ENCODE peak calls at places on chromosomes 11 and 22, in ten cellular contexts. V is Panc1; Z is fibroblast of pulmonary artery; N is HCT116; R is heart right ventricle; X is CD8-positive, alpha-beta T cell; C is A549; G is body of pancreas; F is CD4-positive, CD25-positive, alpha-beta regulatory T cell; L is lung. Y is an unnamed sample.
A peak's percentile ranks its signal among the peaks of the same experiment; 100 is the strongest.

GRCh38 chr22:37193629-37194191 is 5.7 kb upstream of the C1QTNF6 start:
- DNase-seq in V (no peak), Z (peak; percentile 67), N (no peak), R (no peak), X (peak; percentile 40), C (peak; percentile 83), G (no peak), F (peak; percentile 81), L (no peak), Y (no peak)

GRCh38 chr11:68411501-68411991 is 49.0 kb upstream of the PPP6R3 start:
- DNase-seq in V (no peak), Z (no peak), N (no peak), R (no peak), X (no peak), C (no peak), G (no peak), F (no peak), L (no peak), Y (no peak)

GRCh38 chr11:83349371-83349770 is 63.2 kb upstream of the CCDC90B start:
- DNase-seq in V (no peak), Z (no peak), N (no peak), R (no peak), X (no peak), C (no peak), G (no peak), F (no peak), L (no peak), Y (no peak)

GRCh38 chr11:36053901-36054300 is 110.0 kb downstream of the LDLRAD3 start:
- DNase-seq in V (no peak), Z (peak; percentile 89), N (no peak), R (no peak), X (no peak), C (no peak), G (no peak), F (no peak), L (no peak), Y (no peak)

GRCh38 chr11:73345481-73346147 is 30.6 kb upstream of the RELT start:
- DNase-seq in V (no peak), Z (no peak), N (no peak), R (no peak), X (no peak), C (no peak), G (no peak), F (no peak), L (no peak), Y (no peak)

GRCh38 chr11:69249641-69250502 is 44.1 kb upstream of the MYEOV start:
- DNase-seq in V (no peak), Z (peak; percentile 39), N (no peak), R (no peak), X (no peak), C (no peak), G (no peak), F (no peak), L (peak; percentile 70), Y (peak; percentile 64)

GRCh38 chr11:20002312-20003216 is 157.7 kb downstream of the DBX1 start:
- DNase-seq in V (no peak), Z (no peak), N (no peak), R (no peak), X (no peak), C (peak; percentile 75), G (peak; percentile 36), F (no peak), L (no peak), Y (peak; percentile 84)

GRCh38 chr11:120128392-120129172 is 9.3 kb downstream of the TRIM29 start:
- DNase-seq in V (no peak), Z (peak; percentile 12), N (no peak), R (no peak), X (no peak), C (peak; percentile 60), G (no peak), F (no peak), L (no peak), Y (peak; percentile 60)

GRCh38 chr11:31383116-31383515 is 13.5 kb downstream of the DNAJC24 start:
- DNase-seq in V (no peak), Z (no peak), N (no peak), R (no peak), X (no peak), C (no peak), G (no peak), F (no peak), L (no peak), Y (no peak)

GRCh38 chr22:29224121-29224858 is 18.6 kb downstream of the EMID1 start:
- DNase-seq in V (no peak), Z (no peak), N (no peak), R (no peak), X (no peak), C (no peak), G (no peak), F (no peak), L (no peak), Y (no peak)

GRCh38 chr11:70040869-70041501 is 37.1 kb upstream of the ANO1 start:
- DNase-seq in V (no peak), Z (no peak), N (no peak), R (no peak), X (no peak), C (no peak), G (no peak), F (no peak), L (no peak), Y (no peak)

GRCh38 chr22:39663751-39664150 is 93.2 kb downstream of the CACNA1I start:
- DNase-seq in V (no peak), Z (no peak), N (no peak), R (no peak), X (no peak), C (peak; percentile 8), G (no peak), F (no peak), L (no peak), Y (no peak)
- H3K4me3 ChIP-seq in V (no peak overlapping the region), Z (no peak overlapping the region), N (no peak overlapping the region), R (no peak overlapping the region), X (no peak overlapping the region), C (no peak overlapping the region), G (no peak overlapping the region), F (no peak overlapping the region), L (no peak overlapping the region), Y (no peak overlapping the region)

DNA sequence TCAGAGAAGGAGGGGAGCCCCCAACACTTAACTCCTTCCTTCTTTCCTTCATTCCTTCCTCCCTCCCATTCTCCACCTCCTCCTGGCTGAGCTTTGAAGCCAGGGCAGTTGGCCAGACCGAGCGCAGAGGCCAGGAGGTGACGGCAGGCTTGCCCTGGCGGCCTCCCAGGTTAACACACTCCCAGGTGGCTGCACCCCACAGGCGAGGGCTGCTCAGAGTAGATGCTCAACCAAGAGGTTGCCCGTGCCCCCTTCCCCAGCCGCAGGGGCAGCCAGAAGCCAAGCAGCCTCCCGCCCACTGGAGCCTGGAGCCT is 6.3 kb upstream of the CDKN1C start:
- DNase-seq in V (no peak), Z (no peak), N (no peak), R (peak; percentile 56), X (no peak), C (no peak), G (peak; percentile 83), F (no peak), L (peak; percentile 48), Y (peak; percentile 67)
- H3K4me3 ChIP-seq in V (peak overlapping the region; percentile 37), Z (no peak overlapping the region), N (peak overlapping the region; percentile 50), R (peak overlapping the region; percentile 62), X (peak overlapping the region; percentile 48), C (peak overlapping the region; percentile 42), G (no peak overlapping the region), F (no peak overlapping the region), L (no peak overlapping the region), Y (no peak overlapping the region)

GRCh38 chr22:24423519-24424000 is 3.8 kb upstream of the ADORA2A start:
- DNase-seq in V (no peak), Z (no peak), N (no peak), R (peak; percentile 75), X (peak; percentile 60), C (peak; percentile 21), G (peak; percentile 60), F (no peak), L (peak; percentile 63), Y (no peak)

GRCh38 chr22:24424901-24425775 is 2.3 kb upstream of the ADORA2A start:
- DNase-seq in V (no peak), Z (no peak), N (no peak), R (peak; percentile 10), X (no peak), C (no peak), G (no peak), F (no peak), L (no peak), Y (no peak)

GRCh38 chr22:24422078-24422665 is 5.2 kb upstream of the ADORA2A start:
- DNase-seq in V (no peak), Z (no peak), N (no peak), R (no peak), X (no peak), C (no peak), G (no peak), F (no peak), L (no peak), Y (no peak)

GRCh38 chr22:24426436-24426835 is 963 bp upstream of the ADORA2A start:
- DNase-seq in V (no peak), Z (no peak), N (no peak), R (no peak), X (no peak), C (no peak), G (no peak), F (no peak), L (no peak), Y (no peak)

DNA sequence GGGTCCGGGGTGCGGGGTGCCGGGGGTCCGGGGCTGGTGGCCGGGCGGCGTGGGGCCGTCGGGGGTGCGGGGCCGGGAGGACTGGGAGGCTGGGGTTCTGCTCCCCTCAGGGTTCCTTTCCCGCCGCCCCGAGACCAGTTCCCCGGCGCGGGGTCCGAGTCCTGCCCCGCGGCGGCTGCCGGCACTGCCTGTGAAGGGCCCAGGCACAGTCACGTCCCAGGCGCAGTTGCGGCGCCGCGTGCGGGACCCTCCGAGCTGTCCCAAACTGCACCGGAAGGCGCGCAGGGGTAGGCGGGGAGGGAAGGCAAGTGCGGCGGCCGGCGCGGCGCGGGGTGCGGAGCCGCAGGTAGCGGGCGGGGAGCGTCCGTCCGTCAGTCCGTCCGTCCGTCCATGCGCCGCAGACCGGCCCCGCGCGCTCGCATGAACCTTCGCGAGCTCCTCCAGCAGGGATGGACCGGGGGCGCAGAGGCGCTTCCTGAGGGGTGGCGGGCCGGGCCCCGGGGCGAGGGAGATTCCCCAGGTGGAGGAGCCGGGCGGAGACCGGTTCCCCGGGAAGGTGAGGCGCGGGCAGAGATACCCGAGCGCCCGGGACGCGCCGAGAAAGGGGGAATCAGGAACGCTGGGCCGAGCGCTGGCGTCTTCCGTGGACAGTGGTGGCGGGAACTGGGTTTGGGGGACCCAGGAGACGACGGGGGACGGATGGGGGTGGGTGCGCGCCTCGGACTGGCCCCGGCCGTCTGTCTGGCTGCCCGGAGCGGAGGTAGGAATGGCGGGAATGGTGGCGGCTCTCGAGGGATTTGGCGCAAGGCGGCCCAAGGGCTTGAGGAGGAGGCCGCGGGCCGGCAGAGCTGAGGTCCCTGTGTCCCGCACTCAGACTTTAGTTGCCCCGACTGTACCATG is 3.1 kb upstream of the ADORA2A start:
- DNase-seq in V (no peak), Z (no peak), N (no peak), R (peak; percentile 35), X (peak; percentile 44), C (no peak), G (no peak), F (peak; percentile 58), L (no peak), Y (peak; percentile 47)
- H3K4me3 ChIP-seq in V (peak overlapping the region; percentile 49), Z (peak overlapping the region; percentile 42), N (peak overlapping the region; percentile 40), R (peak overlapping the region; percentile 90), X (peak overlapping the region; percentile 47), C (peak overlapping the region; percentile 62), G (peak overlapping the region; percentile 44), F (no peak overlapping the region), L (peak overlapping the region; percentile 71), Y (peak overlapping the region; percentile 68)

DNA sequence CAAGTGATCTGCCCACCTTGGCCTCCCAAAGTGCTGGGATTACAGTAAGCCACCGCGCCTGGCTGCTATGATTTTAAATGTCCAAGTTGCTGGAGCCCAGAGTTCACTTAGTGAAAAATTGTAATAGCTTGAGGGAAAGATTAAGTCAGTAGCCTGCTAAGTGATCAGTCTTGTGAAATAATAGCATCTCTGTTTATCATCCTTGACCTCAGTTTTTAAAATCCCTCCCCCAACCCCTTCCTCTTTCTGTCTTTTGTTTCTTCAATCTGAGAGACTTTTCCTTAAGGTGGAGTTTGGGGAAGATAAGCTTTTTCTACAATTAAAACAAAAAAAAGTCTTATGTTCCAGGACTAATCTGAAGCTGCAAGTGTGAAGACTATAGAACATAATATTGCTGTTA is 6.4 kb downstream of the HIPK3 start:
- DNase-seq in V (no peak), Z (no peak), N (no peak), R (no peak), X (no peak), C (no peak), G (no peak), F (no peak), L (no peak), Y (no peak)
- H3K4me3 ChIP-seq in V (no peak overlapping the region), Z (no peak overlapping the region), N (no peak overlapping the region), R (no peak overlapping the region), X (no peak overlapping the region), C (no peak overlapping the region), G (no peak overlapping the region), F (no peak overlapping the region), L (no peak overlapping the region), Y (no peak overlapping the region)

Y was measured in Caco-2.